ENCODE peak calls at places on chromosomes 4 and X, in six cellular contexts. J is NCI-H2081; A is NCI-H1105; D is CD4-positive, alpha-beta T cell; U is NB4; Q is NCI-H1694 treated with DMSO at 0.1 percent for 48 hours. I is an unnamed sample.
A peak's percentile ranks its signal among the peaks of the same experiment; 100 is the strongest.

GRCh38 chrX:130295519-130296314 is 27.0 kb upstream of the ZNF280C start:
- DNase-seq in J (no peak), A (no peak), D (no peak), U (no peak), Q (no peak), I (no peak)

GRCh38 chr4:185096032-185096653 is 46.9 kb upstream of the SLC25A4 start:
- DNase-seq in J (peak; percentile 21), A (peak; percentile 7), D (no peak), U (peak; percentile 56), Q (peak; percentile 44), I (no peak)

GRCh38 chr4:3384391-3384770 is 57.4 kb upstream of the HGFAC start:
- DNase-seq in J (no peak), A (no peak), D (no peak), U (no peak), Q (no peak), I (no peak)

GRCh38 chr4:25190407-25190806 is 30.2 kb upstream of the SEPSECS start:
- DNase-seq in J (no peak), A (no peak), D (no peak), U (no peak), Q (no peak), I (no peak)

GRCh38 chr4:98887137-98887536 is 41.8 kb downstream of the EIF4E start:
- DNase-seq in J (no peak), A (no peak), D (no peak), U (no peak), Q (no peak), I (no peak)

GRCh38 chr4:1379351-1379781 is 26.9 kb downstream of the NKX1-1 start:
- DNase-seq in J (no peak), A (no peak), D (no peak), U (no peak), Q (no peak), I (no peak)

GRCh38 chr4:146232131-146232722 is 17.9 kb downstream of the REELD1 start:
- DNase-seq in J (no peak), A (no peak), D (no peak), U (no peak), Q (no peak), I (no peak)

GRCh38 chr4:38980903-38981676 is 51.1 kb downstream of the TMEM156 start:
- DNase-seq in J (no peak), A (no peak), D (no peak), U (peak; percentile 29), Q (no peak), I (no peak)

GRCh38 chr4:99088485-99089365 is at the start of gene ADH5:
- DNase-seq in J (peak; percentile 80), A (peak; percentile 69), D (peak; percentile 91), U (peak; percentile 91), Q (peak; percentile 60), I (peak; percentile 83)

GRCh38 chr4:71487324-71487677 is 148.5 kb downstream of the SLC4A4 start:
- DNase-seq in J (no peak), A (no peak), D (no peak), U (no peak), Q (no peak), I (no peak)

GRCh38 chrX:155899366-155899765 is 18.2 kb downstream of the VAMP7 start:
- DNase-seq in J (no peak), A (no peak), D (no peak), U (no peak), Q (no peak), I (no peak)

I was measured in NK-92 treated with Interleukin-12 subunit alpha and Interleukin-12 subunit beta, amount 100 ng/mL, for 24 hours.